ENCODE peak calls at places on chromosomes 11 and 22, in seven cellular contexts. H is endodermal cell; E is aorta; P is CD4-positive, alpha-beta T cell; X is NCI-H1436; Z is central memory CD4-positive, alpha-beta T cell; N is endothelial cell. A is an unnamed sample.
A peak's percentile ranks its signal among the peaks of the same experiment; 100 is the strongest.

GRCh38 chr11:134071766-134072403 is 3.0 kb downstream of the JAM3 start:
- DNase-seq in H (no peak), E (no peak), P (no peak), X (peak; percentile 54), Z (no peak), N (no peak), A (peak; percentile 74)

GRCh38 chr11:121757480-121758125 is 304.8 kb upstream of the SORL1-AS1 start:
- DNase-seq in H (peak; percentile 54), E (peak; percentile 54), P (no peak), X (no peak), Z (no peak), N (no peak), A (peak; percentile 27)

GRCh38 chr11:85589373-85589772 is 37.8 kb downstream of the DLG2 start:
- DNase-seq in H (peak; percentile 66), E (no peak), P (no peak), X (no peak), Z (no peak), N (no peak), A (no peak)

GRCh38 chr11:11416502-11416901 is 63.5 kb upstream of the CSNK2A3 start:
- DNase-seq in H (no peak), E (peak; percentile 77), P (no peak), X (no peak), Z (no peak), N (no peak), A (peak; percentile 90)

GRCh38 chr11:76880314-76880713 is 19.6 kb downstream of the ACER3 start:
- DNase-seq in H (no peak), E (no peak), P (no peak), X (no peak), Z (no peak), N (no peak), A (peak; percentile 4)

GRCh38 chr11:66136752-66137123 is 66.7 kb downstream of the PACS1 start:
- DNase-seq in H (no peak), E (no peak), P (no peak), X (no peak), Z (no peak), N (no peak), A (no peak)

GRCh38 chr22:38953091-38953490 is 4.3 kb upstream of the APOBEC3A start:
- DNase-seq in H (no peak), E (no peak), P (no peak), X (no peak), Z (no peak), N (no peak), A (no peak)

GRCh38 chr11:70625051-70625450 is 226.7 kb downstream of the CTTN start:
- DNase-seq in H (no peak), E (no peak), P (no peak), X (no peak), Z (no peak), N (no peak), A (no peak)

GRCh38 chr11:117473692-117474091 is 146.0 kb downstream of the CEP164 start:
- DNase-seq in H (peak; percentile 69), E (no peak), P (no peak), X (peak; percentile 81), Z (no peak), N (no peak), A (no peak)

GRCh38 chr11:119474682-119475596 is 52.0 kb upstream of the THY1 start:
- DNase-seq in H (peak; percentile 94), E (peak; percentile 69), P (peak; percentile 35), X (peak; percentile 63), Z (peak; percentile 22), N (peak; percentile 79), A (peak; percentile 73)